ENCODE peak calls at places on chromosome 11, in nine cellular contexts. S, N, W, M, Q, A, O, E and Z are unnamed samples.

GRCh38 chr11:31303644-31304043 is 65.9 kb downstream of the DCDC1 start:
- DNase-seq in M (no peak), S (no peak), W (no peak), N (no peak), O (no peak), E (no peak), A (no peak), Q (no peak), Z (no peak)

GRCh38 chr11:2932850-2933251 is 3.6 kb upstream of the PHLDA2 start:
- DNase-seq in W (peak), E (peak), S (no peak), A (no peak), O (no peak), N (peak), Q (no peak), M (peak), Z (no peak)

GRCh38 chr11:69293087-69293486 is 868 bp upstream of the MYEOV start:
- DNase-seq in M (no peak), E (peak), Q (no peak), O (no peak), W (peak), N (no peak), A (no peak), S (no peak), Z (no peak)

GRCh38 chr11:77401486-77402217 is 72.2 kb downstream of the PAK1 start:
- DNase-seq in A (no peak), O (no peak), M (no peak), N (no peak), E (peak), S (no peak), W (no peak), Q (no peak), Z (no peak)

GRCh38 chr11:101618691-101619090 is 34.9 kb upstream of the TRPC6 start:
- DNase-seq in W (peak), N (no peak), A (no peak), Q (peak), M (no peak), S (no peak), E (peak), O (no peak), Z (no peak)

GRCh38 chr11:63549411-63549810 is 12.8 kb downstream of the PLAAT4 start:
- DNase-seq in M (no peak), Q (no peak), S (no peak), E (no peak), N (no peak), A (no peak), W (no peak), O (no peak), Z (no peak)

GRCh38 chr11:111115890-111116289 is 129.6 kb upstream of the POU2AF2 start:
- DNase-seq in W (no peak), E (no peak), N (no peak), Q (no peak), O (no peak), M (no peak), A (no peak), S (no peak), Z (no peak)

GRCh38 chr11:112285918-112286317 is 25.3 kb upstream of the PLET1 start:
- DNase-seq in M (peak), N (peak), A (no peak), W (peak), Q (peak), O (no peak), S (no peak), E (no peak), Z (no peak)

GRCh38 chr11:34988294-34989255 is 72.2 kb downstream of the PDHX start:
- DNase-seq in Q (no peak), W (peak), E (no peak), O (no peak), N (peak), S (no peak), M (peak), A (no peak), Z (peak)

GRCh38 chr11:67668191-67668551 is 6.3 kb downstream of the ALDH3B2 start:
- DNase-seq in S (no peak), M (no peak), Q (no peak), O (no peak), E (no peak), N (no peak), W (no peak), A (no peak), Z (no peak)

GRCh38 chr11:75351541-75352416 is at the start of gene ARRB1:
- DNase-seq in N (peak), A (peak), W (no peak), Q (no peak), S (no peak), O (peak), E (peak), M (peak), Z (peak)

GRCh38 chr11:1411301-1411700 is 21.6 kb downstream of the BRSK2 start:
- DNase-seq in S (no peak), M (no peak), E (no peak), A (no peak), Q (no peak), O (no peak), N (no peak), W (no peak), Z (no peak)

GRCh38 chr11:110086892-110087309 is 6.3 kb upstream of the ZC3H12C start:
- DNase-seq in E (peak), A (peak), N (peak), M (peak), O (no peak), Q (no peak), S (peak), W (peak), Z (peak)

GRCh38 chr11:76524461-76524860 is 79.6 kb downstream of the EMSY start:
- DNase-seq in S (no peak), Q (no peak), A (no peak), E (peak), W (peak), O (no peak), N (peak), M (no peak), Z (no peak)

GRCh38 chr11:11620251-11620965 is 1.4 kb downstream of the GALNT18 start:
- DNase-seq in O (peak), A (peak), N (no peak), M (no peak), S (no peak), W (no peak), Q (no peak), E (peak), Z (peak)

GRCh38 chr11:59175104-59175503 is 3.2 kb downstream of the DTX4 start:
- DNase-seq in N (no peak), Q (no peak), A (no peak), O (no peak), M (no peak), E (no peak), S (no peak), W (no peak), Z (no peak)

GRCh38 chr11:14774738-14775137 is 117.3 kb downstream of the CYP2R1 start:
- DNase-seq in O (no peak), E (peak), W (no peak), S (no peak), Q (no peak), A (no peak), M (no peak), N (no peak), Z (no peak)

GRCh38 chr11:133597236-133597635 is 64.9 kb upstream of the OPCML start:
- DNase-seq in Q (no peak), M (no peak), S (no peak), A (no peak), N (no peak), E (no peak), W (no peak), O (no peak), Z (no peak)

GRCh38 chr11:70608568-70609314 is 210.4 kb downstream of the CTTN start:
- DNase-seq in N (no peak), Q (peak), W (no peak), M (peak), E (no peak), O (no peak), A (no peak), S (no peak), Z (no peak)

GRCh38 chr11:45168366-45169130 is 22.1 kb downstream of the PRDM11 start:
- DNase-seq in W (no peak), S (no peak), O (no peak), E (no peak), A (no peak), Q (no peak), M (no peak), N (no peak), Z (no peak)

GRCh38 chr11:72720806-72721205 is 31.4 kb downstream of the ARAP1 start:
- DNase-seq in Q (no peak), E (no peak), N (no peak), M (no peak), S (no peak), A (no peak), O (no peak), W (peak), Z (no peak)

GRCh38 chr11:119262668-119263351 is 54.1 kb downstream of the MCAM start:
- DNase-seq in O (no peak), M (peak), S (no peak), N (peak), W (peak), Q (peak), A (no peak), E (peak), Z (peak)

GRCh38 chr11:19675397-19675796 is 37.2 kb upstream of the NAV2 start:
- DNase-seq in A (no peak), E (peak), Q (no peak), S (no peak), N (no peak), O (no peak), W (no peak), M (no peak), Z (no peak)

GRCh38 chr11:126162286-126163030 is 49.0 kb downstream of the RPUSD4 start:
- DNase-seq in S (no peak), A (no peak), Q (no peak), W (no peak), M (no peak), N (no peak), E (no peak), O (no peak), Z (no peak)

GRCh38 chr11:124122123-124122522 is 6.9 kb downstream of the VWA5A start:
- DNase-seq in W (no peak), O (no peak), S (no peak), N (no peak), E (no peak), A (no peak), Q (no peak), M (no peak), Z (no peak)

GRCh38 chr11:131253885-131254204 is 116.6 kb upstream of the NTM start:
- DNase-seq in O (no peak), M (peak), A (no peak), Q (no peak), W (no peak), N (no peak), E (no peak), S (no peak), Z (no peak)

GRCh38 chr11:57566035-57566504 is 1.4 kb downstream of the UBE2L6 start:
- DNase-seq in W (peak), M (peak), N (peak), O (no peak), E (peak), Q (peak), S (no peak), A (peak), Z (peak)

GRCh38 chr11:23079382-23079813 is 219.1 kb upstream of the CCDC179 start:
- DNase-seq in Q (peak), O (no peak), E (peak), W (peak), M (peak), A (no peak), S (peak), N (peak), Z (no peak)

GRCh38 chr11:69962152-69962551 is 116.0 kb upstream of the ANO1 start:
- DNase-seq in Q (no peak), W (peak), O (peak), S (no peak), M (no peak), N (no peak), A (no peak), E (peak), Z (no peak)

GRCh38 chr11:9790703-9791102 is 126.8 kb downstream of the SWAP70 start:
- DNase-seq in M (no peak), O (no peak), S (no peak), Q (no peak), N (no peak), A (no peak), E (no peak), W (no peak), Z (no peak)

GRCh38 chr11:116062129-116062525 is 557.9 kb upstream of the CADM1 start:
- DNase-seq in S (no peak), E (no peak), M (no peak), O (no peak), A (no peak), N (no peak), Q (no peak), W (no peak), Z (no peak)

GRCh38 chr11:74116719-74117118 is 54.1 kb downstream of the C2CD3 start:
- DNase-seq in A (no peak), W (no peak), Q (no peak), E (no peak), M (no peak), O (no peak), S (no peak), N (no peak), Z (no peak)

GRCh38 chr11:36155770-36156485 is 133.3 kb downstream of the COMMD9 start:
- DNase-seq in S (no peak), W (peak), A (no peak), N (peak), E (peak), M (peak), O (no peak), Q (no peak), Z (no peak)

GRCh38 chr11:94067010-94067409 is 45.9 kb downstream of the HEPHL1 start:
- DNase-seq in Q (no peak), N (no peak), E (peak), O (no peak), M (peak), S (no peak), W (no peak), A (no peak), Z (no peak)

GRCh38 chr11:15171956-15172355 is 57.2 kb downstream of the INSC start:
- DNase-seq in Q (no peak), E (no peak), S (no peak), N (no peak), M (no peak), A (no peak), W (no peak), O (no peak), Z (no peak)

GRCh38 chr11:74000307-74000630 is 8.6 kb downstream of the UCP3 start:
- DNase-seq in M (no peak), N (no peak), S (no peak), O (no peak), Q (no peak), W (no peak), A (no peak), E (no peak), Z (no peak)

GRCh38 chr11:78798567-78799170 is 224.0 kb upstream of the NARS2 start:
- DNase-seq in Q (no peak), E (peak), W (peak), A (peak), O (peak), M (peak), S (no peak), N (no peak), Z (peak)

GRCh38 chr11:123251656-123252344 is 56.8 kb upstream of the CLMP start:
- DNase-seq in E (no peak), A (peak), O (peak), N (no peak), M (peak), W (no peak), Q (no peak), S (no peak), Z (peak)